ENCODE peak calls at places on chromosomes 11 and 22, in four cellular contexts. S, Y, O and Q are unnamed samples.

GRCh38 chr11:43558556-43559127 is 121.9 kb upstream of the HSD17B12 start:
- DNase-seq in S (no peak), Y (no peak), O (no peak), Q (no peak)

GRCh38 chr22:46411347-46411746 is 75.8 kb downstream of the TRMU start:
- DNase-seq in S (no peak), Y (no peak), O (no peak), Q (no peak)

GRCh38 chr22:43007519-43008102 is 7.3 kb downstream of the PACSIN2 start:
- DNase-seq in S (peak; percentile 79), Y (no peak), O (peak; percentile 86), Q (no peak)

GRCh38 chr11:8097062-8097814 is 16.2 kb downstream of the TUB start:
- DNase-seq in S (no peak), Y (no peak), O (no peak), Q (no peak)

GRCh38 chr11:46006418-46007070 is 84.1 kb downstream of the LARGE2 start:
- DNase-seq in S (no peak), Y (peak; percentile 26), O (peak; percentile 64), Q (no peak)

GRCh38 chr11:61486779-61487178 is 21.8 kb upstream of the LRRC10B start:
- DNase-seq in S (no peak), Y (no peak), O (no peak), Q (no peak)

GRCh38 chr22:35345808-35346505 is 34.9 kb upstream of the HMOX1 start:
- DNase-seq in S (no peak), Y (no peak), O (no peak), Q (no peak)

GRCh38 chr22:44068422-44069191 is 44.5 kb downstream of the PARVB start:
- DNase-seq in S (peak; percentile 75), Y (no peak), O (no peak), Q (peak; percentile 37)

GRCh38 chr11:125165111-125165663 is 636 bp downstream of the PKNOX2 start:
- DNase-seq in S (no peak), Y (no peak), O (peak; percentile 54), Q (no peak)

GRCh38 chr11:1487091-1487850 is 692 bp upstream of the MOB2 start:
- DNase-seq in S (peak; percentile 39), Y (no peak), O (no peak), Q (no peak)

GRCh38 chr11:67484847-67485311 is 2.1 kb downstream of the AIP start:
- DNase-seq in S (peak; percentile 56), Y (no peak), O (no peak), Q (no peak)

GRCh38 chr22:46007848-46008261 is 30.9 kb upstream of the WNT7B start:
- DNase-seq in S (peak; percentile 69), Y (peak; percentile 93), O (peak; percentile 98), Q (peak; percentile 89)

GRCh38 chr11:121143921-121144320 is 42.9 kb downstream of the TECTA start:
- DNase-seq in S (no peak), Y (no peak), O (no peak), Q (no peak)

GRCh38 chr11:70522613-70523311 is 124.4 kb downstream of the CTTN start:
- DNase-seq in S (no peak), Y (no peak), O (peak; percentile 22), Q (no peak)

GRCh38 chr11:126080206-126080941 is 17.7 kb upstream of the CDON start:
- DNase-seq in S (no peak), Y (peak; percentile 59), O (no peak), Q (no peak)

GRCh38 chr22:38872172-38872830 is at the start of gene CBX6:
- DNase-seq in S (peak; percentile 97), Y (peak; percentile 95), O (peak; percentile 91), Q (peak; percentile 98)

GRCh38 chr11:62755086-62755615 is 1.2 kb upstream of the ZBTB3 start:
- DNase-seq in S (no peak), Y (no peak), O (no peak), Q (no peak)

GRCh38 chr11:60477035-60477445 is 15.5 kb upstream of the MS4A12 start:
- DNase-seq in S (no peak), Y (no peak), O (no peak), Q (no peak)

GRCh38 chr22:21850660-21851059 is 16.8 kb downstream of the MAPK1 start:
- DNase-seq in S (no peak), Y (no peak), O (no peak), Q (no peak)

GRCh38 chr22:21845558-21846452 is 21.6 kb downstream of the MAPK1 start:
- DNase-seq in S (no peak), Y (no peak), O (no peak), Q (no peak)

DNA sequence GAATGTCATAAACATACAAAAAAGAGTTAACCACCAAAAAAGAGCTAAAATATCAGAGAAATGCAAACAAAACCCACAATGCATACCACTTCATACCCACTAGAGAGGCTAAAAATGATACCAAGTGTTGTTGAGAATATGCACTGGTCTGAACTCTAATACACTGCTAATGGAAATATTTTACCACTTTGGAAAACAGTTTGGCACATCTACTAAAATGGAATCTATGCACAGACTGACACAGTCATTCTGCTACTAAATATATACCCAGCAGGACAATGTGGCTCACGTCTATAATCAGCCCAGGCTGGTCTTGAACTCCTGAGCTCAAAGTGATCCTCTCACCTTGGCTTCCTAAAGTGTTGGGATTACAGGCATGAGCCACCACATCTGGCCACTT is 18.0 kb downstream of the MAPK1 start:
- DNase-seq in S (no peak), Y (no peak), O (peak; percentile 39), Q (no peak)
- H3K9me3 ChIP-seq in S (no peaks in the 10 kb centered on the region), Y (no peaks in the 10 kb centered on the region), O (no peaks in the 10 kb centered on the region), Q (no peaks in the 10 kb centered on the region)

DNA sequence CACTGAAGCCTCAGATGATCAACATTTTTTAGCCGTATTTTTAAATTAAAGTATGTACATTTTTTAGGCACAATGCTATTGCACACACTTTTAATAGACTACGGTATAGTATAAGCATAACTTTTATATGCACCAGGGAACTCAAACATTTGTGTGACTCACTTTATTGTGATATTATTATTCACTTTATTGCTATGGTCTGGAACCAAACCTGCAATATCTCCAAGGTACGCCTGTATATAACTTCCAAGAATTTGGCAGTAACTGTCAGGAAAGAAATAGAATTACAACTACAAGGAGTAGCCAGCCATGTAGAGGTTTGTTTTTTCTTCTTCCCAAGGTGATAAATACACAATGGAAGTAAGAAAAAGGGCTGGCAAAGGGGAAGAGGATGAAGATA is 62.3 kb downstream of the PRR5L start:
- DNase-seq in S (no peak), Y (no peak), O (no peak), Q (no peak)
- H3K9me3 ChIP-seq in S (no peaks in the 10 kb centered on the region), Y (no peaks in the 10 kb centered on the region), O (no peaks in the 10 kb centered on the region), Q (no peaks in the 10 kb centered on the region)

GRCh38 chr11:134628426-134628825 is 216.4 kb upstream of the B3GAT1 start:
- DNase-seq in S (no peak), Y (no peak), O (no peak), Q (no peak)
- H3K9me3 ChIP-seq in S (no peaks in the 10 kb centered on the region), Y (no peaks in the 10 kb centered on the region), O (no peaks in the 10 kb centered on the region), Q (no peaks in the 10 kb centered on the region)

DNA sequence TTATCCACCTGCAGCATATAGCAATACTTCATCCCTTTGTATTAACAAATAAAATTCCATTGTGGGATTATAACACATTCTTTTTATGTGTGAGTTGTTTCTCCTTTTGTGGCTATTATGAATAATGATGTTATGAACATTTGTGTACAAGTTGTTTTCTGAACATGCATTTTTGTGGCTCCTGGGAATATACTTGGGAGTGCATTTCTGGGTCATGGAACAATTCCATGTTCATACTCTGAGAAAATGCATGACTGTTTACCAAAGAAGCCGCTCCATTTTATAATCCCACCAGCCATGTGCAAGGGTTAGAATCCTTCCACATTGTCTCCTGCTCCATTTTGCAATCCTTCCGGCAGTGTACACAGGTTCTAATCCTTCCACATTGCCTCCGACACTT is 713.8 kb downstream of the TBC1D22A start:
- DNase-seq in S (no peak), Y (no peak), O (no peak), Q (no peak)
- H3K9me3 ChIP-seq in S (no peaks in the 10 kb centered on the region), Y (no peaks in the 10 kb centered on the region), O (no peaks in the 10 kb centered on the region), Q (no peaks in the 10 kb centered on the region)

GRCh38 chr22:47569389-47570299 is 807.2 kb downstream of the TBC1D22A start:
- DNase-seq in S (no peak), Y (no peak), O (no peak), Q (no peak)
- H3K9me3 ChIP-seq in S (no peaks in the 10 kb centered on the region), Y (no peaks in the 10 kb centered on the region), O (no peaks in the 10 kb centered on the region), Q (no peaks in the 10 kb centered on the region)

DNA sequence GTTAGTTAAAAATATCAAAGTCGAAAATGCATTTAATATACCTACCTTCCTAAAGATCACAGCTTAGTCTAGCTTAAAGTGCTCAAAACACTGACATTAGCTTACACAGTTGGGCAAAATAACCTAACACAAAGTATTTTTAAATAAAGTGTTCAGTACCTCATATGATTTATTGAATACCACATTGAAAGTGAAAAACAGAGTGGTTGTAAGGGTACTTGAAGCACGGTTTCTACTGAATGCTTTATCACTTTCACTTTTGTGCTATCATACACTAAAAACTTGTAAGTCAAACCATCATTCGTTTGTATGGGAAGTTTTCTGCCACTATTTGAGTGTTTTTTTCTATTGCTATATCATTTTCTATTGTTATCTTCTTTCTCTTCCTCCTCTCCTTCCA is 36.6 kb downstream of the ZBTB44 start:
- DNase-seq in S (no peak), Y (no peak), O (no peak), Q (no peak)
- H3K9me3 ChIP-seq in S (peaks cover 14% of the 10 kb centered on the region), Y (no peaks in the 10 kb centered on the region), O (no peaks in the 10 kb centered on the region), Q (no peaks in the 10 kb centered on the region)

GRCh38 chr11:12009617-12010321 is 1.3 kb upstream of the DKK3 start:
- DNase-seq in S (no peak), Y (no peak), O (no peak), Q (no peak)
- H3K9me3 ChIP-seq in S (no peaks in the 10 kb centered on the region), Y (no peaks in the 10 kb centered on the region), O (no peaks in the 10 kb centered on the region), Q (no peaks in the 10 kb centered on the region)

GRCh38 chr11:134792677-134793076 is 380.6 kb upstream of the B3GAT1 start:
- DNase-seq in S (no peak), Y (no peak), O (no peak), Q (no peak)
- H3K9me3 ChIP-seq in S (no peaks in the 10 kb centered on the region), Y (no peaks in the 10 kb centered on the region), O (no peaks in the 10 kb centered on the region), Q (no peaks in the 10 kb centered on the region)

GRCh38 chr22:47928626-47929025 is 1166.2 kb downstream of the TBC1D22A start:
- DNase-seq in S (no peak), Y (no peak), O (no peak), Q (no peak)
- H3K9me3 ChIP-seq in S (no peaks in the 10 kb centered on the region), Y (no peaks in the 10 kb centered on the region), O (no peaks in the 10 kb centered on the region), Q (peaks cover under 1% of the 10 kb centered on the region)

GRCh38 chr11:2594267-2594666 is 105.5 kb downstream of the KCNQ1OT1 start:
- DNase-seq in S (no peak), Y (no peak), O (no peak), Q (no peak)
- H3K9me3 ChIP-seq in S (peaks cover 9% of the 10 kb centered on the region), Y (no peaks in the 10 kb centered on the region), O (no peaks in the 10 kb centered on the region), Q (no peaks in the 10 kb centered on the region)